ENCODE peak calls at places on chromosomes 16 and 17, in four cellular contexts. W is GM23248, U is PC-3, L is transverse colon. G is an unnamed sample. For H3K27me3, the result is how much of the 10 kb centered on the place peaks cover.

GRCh38 chr17:73560661-73561060 is 83.6 kb downstream of the SDK2 start:
- DNase-seq in L (no peak), W (no peak), U (no peak), G (no peak)

GRCh38 chr16:80080287-80080851 is 460.4 kb upstream of the DYNLRB2 start:
- DNase-seq in U (no peak), L (no peak), W (no peak), G (no peak)

GRCh38 chr17:45436161-45436560 is 3.5 kb upstream of the ARHGAP27 start:
- DNase-seq in W (no peak), U (peak), L (no peak), G (no peak)

GRCh38 chr17:47267354-47267828 is 13.8 kb downstream of the ITGB3 start:
- DNase-seq in L (no peak), W (peak), U (peak), G (peak)

GRCh38 chr16:2981177-2981898 is 1.1 kb upstream of the PKMYT1 start:
- DNase-seq in W (no peak), L (no peak), U (no peak), G (no peak)

GRCh38 chr16:77986021-77986420 is 36.3 kb upstream of the CLEC3A start:
- DNase-seq in W (no peak), U (no peak), L (no peak), G (no peak)

GRCh38 chr16:1999866-2000514 is 9.6 kb downstream of the ZNF598 start:
- DNase-seq in U (no peak), L (no peak), W (no peak), G (no peak)

GRCh38 chr16:68065716-68066305 is 19.4 kb upstream of the NFATC3 start:
- DNase-seq in U (no peak), W (peak), L (no peak), G (peak)

GRCh38 chr17:28946239-28946638 is 5.1 kb downstream of the PHF12 start:
- DNase-seq in L (no peak), W (peak), U (peak), G (peak)

GRCh38 chr16:86751081-86752030 is 173.0 kb downstream of the FOXL1 start:
- DNase-seq in U (peak), L (no peak), W (peak), G (peak)

DNA sequence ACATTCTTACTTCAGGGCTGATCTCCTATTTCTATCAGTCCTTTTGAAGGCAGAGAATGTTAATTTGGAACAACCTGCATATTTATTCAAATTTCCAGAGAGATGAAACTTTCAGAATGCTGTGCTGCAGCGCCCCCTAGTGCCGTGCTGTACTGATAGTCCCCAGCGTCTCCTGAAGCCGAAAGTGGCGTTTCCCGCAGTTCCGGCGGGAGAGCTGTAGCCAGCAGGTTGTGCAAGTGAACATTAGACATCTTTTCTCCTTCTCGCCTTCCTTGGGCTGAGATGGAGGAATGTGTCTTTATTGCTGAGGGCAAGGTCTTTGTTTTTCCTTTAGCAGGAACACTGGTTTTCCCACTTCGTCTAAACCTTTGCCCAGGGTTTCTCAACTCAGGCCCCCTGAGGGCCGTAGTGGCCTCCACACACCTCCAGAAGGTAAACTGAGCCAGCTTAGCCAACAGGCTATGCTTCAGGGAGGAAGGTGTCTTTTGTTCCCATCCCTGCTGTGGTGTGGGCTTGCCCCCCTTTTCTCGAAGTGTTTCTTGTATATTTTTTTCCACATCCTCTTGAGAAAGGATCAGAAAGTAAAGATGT is 26.4 kb downstream of the USP10 start:
- DNase-seq in W (peak), U (peak), L (peak), G (peak)
- H3K27me3 ChIP-seq in W (under half), U (under half), L (under half), G (under half)

GRCh38 chr17:79213305-79213704 is 138.7 kb downstream of the ENGASE start:
- DNase-seq in U (no peak), W (no peak), L (no peak), G (no peak)

GRCh38 chr17:79215631-79216030 is 141.0 kb downstream of the ENGASE start:
- DNase-seq in U (no peak), W (no peak), L (no peak), G (no peak)

GRCh38 chr17:79216391-79216790 is 141.8 kb downstream of the ENGASE start:
- DNase-seq in W (no peak), L (no peak), U (no peak), G (no peak)

GRCh38 chr17:79214940-79215604 is 140.4 kb downstream of the ENGASE start:
- DNase-seq in L (no peak), U (no peak), W (no peak), G (no peak)

DNA sequence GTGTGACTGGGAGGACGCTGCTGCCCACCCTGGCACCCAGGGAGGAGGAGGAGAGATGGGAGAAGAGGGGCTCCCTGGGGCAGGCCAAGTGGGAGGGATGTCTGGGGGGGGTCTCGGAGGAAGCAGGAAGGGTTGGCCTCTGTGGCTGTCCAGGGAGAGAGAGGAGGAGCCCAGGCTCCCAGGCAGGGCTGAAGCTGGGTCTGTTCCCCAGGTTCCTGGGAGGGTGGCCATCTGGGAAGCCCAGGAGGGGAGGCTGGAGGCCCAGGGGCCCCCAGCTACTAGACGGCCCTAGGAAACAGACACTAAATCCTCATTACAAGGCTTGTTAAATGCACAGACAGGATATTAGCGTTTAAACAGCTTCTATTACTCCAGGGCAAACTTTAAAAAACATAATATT is 139.8 kb downstream of the ENGASE start:
- DNase-seq in W (no peak), L (no peak), U (no peak), G (no peak)
- H3K27me3 ChIP-seq in W (under half), L (half or more), U (half or more), G (under half)

GRCh38 chr16:23348579-23349469 is 46.7 kb downstream of the SCNN1B start:
- DNase-seq in U (no peak), W (peak), L (no peak), G (no peak)

GRCh38 chr16:23339781-23340180 is 37.7 kb downstream of the SCNN1B start:
- DNase-seq in W (no peak), L (no peak), U (peak), G (no peak)

GRCh38 chr16:23343643-23344612 is 41.8 kb downstream of the SCNN1B start:
- DNase-seq in L (no peak), U (no peak), W (no peak), G (no peak)

GRCh38 chr16:23342083-23342640 is 40.1 kb downstream of the SCNN1B start:
- DNase-seq in W (no peak), U (no peak), L (no peak), G (no peak)

DNA sequence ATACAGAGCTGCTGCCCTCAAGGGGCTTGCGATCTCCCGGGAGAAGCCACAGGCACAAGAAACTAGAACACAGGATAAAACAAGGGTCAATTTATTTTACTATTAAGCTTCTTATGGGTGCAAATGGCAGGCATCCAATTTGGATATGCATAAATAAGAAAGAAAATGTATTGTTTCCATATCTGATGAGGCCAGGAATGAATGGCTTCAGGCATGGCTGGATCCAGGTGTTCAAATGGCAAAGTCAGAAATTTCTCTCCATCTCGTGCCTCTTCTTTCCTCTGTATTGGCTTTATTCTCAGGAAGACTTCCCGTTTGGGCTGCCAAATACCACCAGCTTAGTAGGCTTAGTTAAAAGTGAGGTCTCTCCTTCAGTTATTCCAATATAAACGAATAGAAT is 43.1 kb downstream of the SCNN1B start:
- DNase-seq in L (no peak), W (no peak), U (no peak), G (no peak)
- H3K27me3 ChIP-seq in L (under half), W (under half), U (under half), G (under half)

GRCh38 chr16:709651-710499 is 4.3 kb upstream of the FBXL16 start:
- DNase-seq in L (no peak), W (peak), U (peak), G (peak)

GRCh38 chr16:708019-708418 is 2.4 kb upstream of the FBXL16 start:
- DNase-seq in U (no peak), L (no peak), W (no peak), G (no peak)

GRCh38 chr16:710500-711075 is 4.3 kb upstream of the METRN start:
- DNase-seq in W (no peak), U (no peak), L (no peak), G (no peak)

GRCh38 chr16:707062-707538 is 1.5 kb upstream of the FBXL16 start:
- DNase-seq in W (no peak), U (no peak), L (no peak), G (no peak)

GRCh38 chr16:708959-709358 is 3.4 kb upstream of the FBXL16 start:
- DNase-seq in W (no peak), U (no peak), L (no peak), G (no peak)
- H3K27me3 ChIP-seq in W (under half), U (under half), L (half or more), G (under half)

GRCh38 chr17:81111066-81111465 is 54.2 kb upstream of the PVALEF start:
- DNase-seq in W (no peak), L (no peak), U (no peak), G (no peak)
- H3K27me3 ChIP-seq in W (under half), L (under half), U (under half), G (under half)

DNA sequence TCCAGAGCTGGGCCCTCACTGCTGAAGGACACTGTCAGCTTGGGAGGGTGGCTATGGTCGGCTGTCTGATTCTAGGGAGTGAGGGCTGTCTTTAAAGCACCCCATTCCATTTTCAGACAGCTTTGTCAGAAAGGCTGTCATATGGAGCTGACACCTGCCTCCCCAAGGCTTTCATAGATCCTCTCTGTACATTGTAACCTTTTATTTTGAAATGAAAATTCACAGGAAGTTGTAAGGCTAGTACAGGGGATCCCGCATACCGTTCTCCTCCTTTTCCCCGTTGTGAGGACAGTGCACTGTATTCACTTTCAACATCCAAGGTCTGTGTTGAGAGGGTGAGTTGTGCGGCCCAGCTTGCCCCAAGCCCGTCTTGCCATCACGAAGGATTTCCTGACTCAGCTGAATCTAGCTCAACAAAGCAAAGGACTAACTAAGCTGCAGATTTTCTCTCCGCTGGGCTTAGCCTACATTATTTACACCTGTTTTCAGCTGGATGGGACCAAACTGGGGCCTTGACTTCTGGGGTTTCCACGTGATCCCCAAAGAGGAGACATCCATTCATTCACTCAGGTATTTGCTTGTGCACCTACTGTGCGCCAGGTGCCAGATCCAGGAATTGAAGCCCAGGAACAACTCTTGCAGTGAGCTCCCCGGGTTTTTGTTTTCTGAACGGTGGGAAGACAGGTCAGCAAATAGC is 5.2 kb upstream of the TMEM235 start:
- DNase-seq in L (no peak), U (no peak), W (no peak), G (no peak)
- H3K27me3 ChIP-seq in L (under half), U (under half), W (under half), G (under half)

GRCh38 chr17:63506627-63507026 is 16.5 kb upstream of the KCNH6 start:
- DNase-seq in U (no peak), W (no peak), L (no peak), G (no peak)
- H3K27me3 ChIP-seq in U (under half), W (under half), L (under half), G (under half)

DNA sequence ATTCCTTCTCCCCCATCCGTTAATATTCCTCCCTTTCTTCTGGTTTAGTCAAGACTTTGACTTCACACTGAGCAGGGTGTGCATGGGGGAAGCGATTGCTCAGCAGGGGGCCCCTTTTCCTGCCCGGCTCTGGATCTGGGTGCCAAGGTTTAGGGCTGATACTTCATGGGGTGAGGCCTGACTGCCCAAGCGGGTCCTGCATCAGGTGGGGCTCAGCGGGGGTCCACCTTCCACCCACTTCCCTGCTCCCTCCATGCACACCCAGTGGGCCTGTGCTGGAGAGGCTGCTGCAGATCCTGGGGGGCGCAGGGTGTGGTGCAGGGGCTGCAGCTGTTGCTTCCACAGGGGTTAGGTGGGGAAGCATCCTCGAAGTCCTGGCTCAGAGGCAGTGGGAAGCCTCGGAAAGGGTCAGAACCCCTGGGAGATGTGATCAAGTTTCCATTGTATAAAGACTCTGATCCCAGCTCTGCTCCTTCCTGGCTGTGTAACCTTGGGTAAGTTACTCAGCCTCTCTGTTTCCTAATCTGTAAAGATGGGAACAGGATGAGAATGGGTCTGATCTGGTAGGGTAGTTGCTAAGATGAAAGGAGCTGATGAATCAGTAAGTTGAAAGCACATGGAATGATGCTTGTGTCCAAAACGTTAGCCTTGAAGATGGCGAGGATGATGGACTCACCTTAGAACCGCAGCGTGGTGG is 53.3 kb downstream of the MGAT5B start:
- DNase-seq in U (no peak), W (no peak), L (no peak), G (no peak)
- H3K27me3 ChIP-seq in U (under half), W (under half), L (under half), G (under half)

GRCh38 chr16:27085182-27085581 is 18.5 kb downstream of the C16orf82 start:
- DNase-seq in U (no peak), W (no peak), L (no peak), G (no peak)

GRCh38 chr16:27088216-27088615 is 21.5 kb downstream of the C16orf82 start:
- DNase-seq in L (no peak), W (no peak), U (no peak), G (no peak)

GRCh38 chr16:27080870-27081269 is 14.1 kb downstream of the C16orf82 start:
- DNase-seq in W (peak), U (peak), L (no peak), G (no peak)

GRCh38 chr16:27084296-27085065 is 17.8 kb downstream of the C16orf82 start:
- DNase-seq in L (no peak), U (no peak), W (no peak), G (no peak)

GRCh38 chr16:27083861-27084261 is 17.1 kb downstream of the C16orf82 start:
- DNase-seq in W (no peak), L (no peak), U (no peak), G (no peak)
- H3K27me3 ChIP-seq in W (under half), L (under half), U (under half), G (under half)

G was measured in IMR-90.